ENCODE peak calls at places on chromosome 10, in four cellular contexts. F is IMR-90, I is H1, M is GM12878. G is an unnamed sample.

GRCh38 chr10:86366033-86366901 is at the start of gene GRID1:
- DNase-seq in F (no peak), I (peak; percentile 80), M (no peak), G (peak; percentile 57)

GRCh38 chr10:97584060-97584797 is at the start of gene HOGA1:
- DNase-seq in F (peak; percentile 55), I (peak; percentile 65), M (no peak), G (no peak)

GRCh38 chr10:3898821-3899220 is 113.8 kb upstream of the KLF6 start:
- DNase-seq in F (no peak), I (no peak), M (no peak), G (no peak)

GRCh38 chr10:130954326-130954905 is 357.1 kb downstream of the TCERG1L start:
- DNase-seq in F (no peak), I (no peak), M (no peak), G (no peak)

GRCh38 chr10:78970261-78970660 is 98.5 kb upstream of the ZMIZ1 start:
- DNase-seq in F (no peak), I (no peak), M (no peak), G (no peak)

GRCh38 chr10:33336606-33337334 is 2.3 kb upstream of the NRP1 start:
- DNase-seq in F (no peak), I (peak; percentile 81), M (no peak), G (no peak)

GRCh38 chr10:70849582-70850016 is 33.9 kb downstream of the SGPL1 start:
- DNase-seq in F (peak; percentile 95), I (no peak), M (no peak), G (no peak)

GRCh38 chr10:4129866-4130455 is 345.0 kb upstream of the KLF6 start:
- DNase-seq in F (no peak), I (no peak), M (no peak), G (no peak)

GRCh38 chr10:34473174-34474059 is 341.7 kb downstream of the PARD3 start:
- DNase-seq in F (no peak), I (no peak), M (no peak), G (no peak)

GRCh38 chr10:28681928-28682750 is 4.8 kb downstream of the BAMBI start:
- DNase-seq in F (no peak), I (no peak), M (no peak), G (peak; percentile 30)

GRCh38 chr10:43190775-43191174 is 52.5 kb downstream of the CSGALNACT2 start:
- DNase-seq in F (peak; percentile 72), I (no peak), M (no peak), G (no peak)
- TF ChIP-seq CEBPB in F (no peak), I (no peak), M (no peak), G (no peak)

DNA sequence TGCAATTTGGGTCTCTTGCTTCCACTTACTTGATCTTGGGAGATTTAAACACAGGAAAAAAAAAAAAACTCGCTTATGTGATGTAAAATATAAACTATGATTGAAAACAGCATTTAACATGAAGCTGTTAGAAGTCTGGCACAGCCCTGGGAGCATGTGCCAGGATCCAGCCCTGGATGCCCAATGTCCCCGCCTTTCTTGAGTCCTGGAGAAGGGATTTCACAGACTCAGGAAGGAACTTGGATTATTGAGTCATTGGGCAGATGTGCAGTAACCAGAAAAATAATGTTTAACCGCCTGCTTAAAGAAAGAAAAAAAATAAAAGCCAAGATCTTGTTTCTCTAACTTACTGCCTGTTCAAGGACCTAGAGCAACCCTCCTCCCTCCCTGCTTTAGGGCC is 3.7 kb upstream of the JCAD start:
- DNase-seq in F (peak; percentile 85), I (no peak), M (no peak), G (no peak)
- TF ChIP-seq CHD1 in F (no peak), I (no peak), M (no peak), G (no peak)

DNA sequence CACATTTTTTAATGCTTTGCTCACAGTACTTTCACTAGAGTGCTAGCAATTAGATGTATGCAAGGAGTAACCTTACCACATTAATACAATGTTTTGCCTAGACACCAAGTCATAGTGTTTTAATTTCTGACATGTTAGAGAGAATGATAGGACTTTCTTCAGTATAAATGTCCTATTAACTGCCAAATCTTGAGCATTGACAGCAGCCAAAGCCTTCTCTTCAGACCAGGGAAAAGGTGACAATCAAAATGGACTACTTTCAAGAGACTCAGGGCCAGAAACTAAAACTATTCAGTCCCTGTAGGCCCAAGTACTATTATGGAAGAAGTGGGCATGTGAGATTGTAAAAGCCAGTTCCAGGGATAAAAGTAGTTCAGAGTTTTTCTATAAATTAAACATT is 201.4 kb upstream of the PCDH15 start:
- DNase-seq in F (no peak), I (no peak), M (no peak), G (no peak)
- TF ChIP-seq CEBPB in F (no peak), I (no peak), M (no peak), G (no peak)

DNA sequence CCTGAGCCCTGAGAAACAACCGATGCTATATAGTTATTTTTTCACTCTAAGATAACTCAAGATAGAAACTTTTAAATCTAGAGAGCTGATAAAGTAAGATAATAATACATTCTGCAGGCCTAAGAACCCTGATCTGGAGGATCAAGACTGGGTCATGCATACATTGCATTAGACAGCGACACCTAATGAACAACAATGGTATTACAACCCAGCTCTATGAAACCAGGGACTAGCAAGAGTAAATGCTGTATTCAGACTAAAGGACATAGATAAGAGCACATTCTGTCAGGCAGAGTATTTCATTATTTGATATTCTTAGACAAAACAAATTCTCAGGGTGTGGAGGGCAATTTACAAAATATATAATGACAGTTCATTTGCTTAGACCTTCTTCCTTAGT is 148.6 kb downstream of the GRK5 start:
- DNase-seq in F (no peak), I (no peak), M (no peak), G (peak; percentile 60)
- TF ChIP-seq CHD1 in F (no peak), I (no peak), M (no peak), G (no peak)

GRCh38 chr10:94085766-94086437 is 92.2 kb downstream of the PLCE1 start:
- DNase-seq in F (no peak), I (no peak), M (no peak), G (no peak)
- TF ChIP-seq CEBPB in F (no peak), I (no peak), M (no peak), G (no peak)

GRCh38 chr10:71999360-72000072 is 35.3 kb downstream of the CHST3 start:
- DNase-seq in F (peak; percentile 73), I (no peak), M (no peak), G (no peak)
- TF ChIP-seq CHD1 in F (no peak), I (no peak), M (no peak), G (no peak)

DNA sequence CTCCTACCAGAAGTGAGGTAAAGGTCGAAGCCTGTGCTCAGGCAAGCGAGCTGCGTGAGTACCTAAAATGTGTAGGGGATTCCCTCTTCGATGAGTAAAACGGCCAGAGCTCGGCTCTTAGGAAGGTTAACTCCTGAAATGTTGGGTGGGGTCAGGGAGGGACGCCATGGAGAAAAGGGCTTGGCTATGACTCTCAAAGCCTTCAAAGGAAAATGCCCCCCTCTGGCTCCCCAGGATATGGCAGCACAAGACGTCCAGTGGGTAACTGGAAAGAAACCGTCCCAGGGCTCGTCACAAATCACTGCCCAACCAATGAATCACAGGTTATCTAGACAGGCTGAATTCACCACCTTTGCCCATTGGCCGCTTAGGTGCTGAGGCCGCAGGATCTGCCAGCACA is 58.0 kb downstream of the CALML3 start:
- DNase-seq in F (no peak), I (no peak), M (no peak), G (peak; percentile 76)
- TF ChIP-seq CEBPB in F (no peak), I (no peak), M (no peak), G (no peak)

GRCh38 chr10:118925404-118925803 is 104.1 kb upstream of the NANOS1 start:
- DNase-seq in F (no peak), I (no peak), M (no peak), G (no peak)

GRCh38 chr10:118926018-118926417 is 103.5 kb upstream of the NANOS1 start:
- DNase-seq in F (no peak), I (peak; percentile 11), M (no peak), G (no peak)

GRCh38 chr10:118927317-118927716 is 102.2 kb upstream of the NANOS1 start:
- DNase-seq in F (no peak), I (no peak), M (no peak), G (no peak)

GRCh38 chr10:118926441-118926840 is 103.1 kb upstream of the NANOS1 start:
- DNase-seq in F (no peak), I (no peak), M (no peak), G (no peak)

DNA sequence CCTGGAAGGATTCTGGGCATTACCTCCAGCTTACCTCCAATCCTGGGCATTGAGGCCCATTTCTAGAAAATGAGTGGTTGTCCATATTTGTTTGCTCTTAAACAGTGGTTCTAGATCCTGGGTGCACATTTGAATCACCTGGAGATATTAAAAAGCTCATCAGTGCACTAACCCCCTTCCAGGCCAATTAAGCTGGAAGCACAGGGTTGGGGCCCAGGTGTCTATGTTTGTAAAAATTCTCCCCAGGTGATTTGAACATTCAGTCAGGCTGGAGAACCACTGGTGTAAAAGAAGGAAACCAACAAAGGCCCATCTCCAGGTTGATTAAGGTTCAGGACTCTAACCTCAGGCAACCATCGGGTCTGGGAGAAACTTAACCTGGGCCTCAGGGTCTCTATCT is 102.6 kb upstream of the NANOS1 start:
- DNase-seq in F (no peak), I (peak; percentile 1), M (no peak), G (no peak)
- TF ChIP-seq CHD1 in F (no peak), I (no peak), M (no peak), G (no peak)

DNA sequence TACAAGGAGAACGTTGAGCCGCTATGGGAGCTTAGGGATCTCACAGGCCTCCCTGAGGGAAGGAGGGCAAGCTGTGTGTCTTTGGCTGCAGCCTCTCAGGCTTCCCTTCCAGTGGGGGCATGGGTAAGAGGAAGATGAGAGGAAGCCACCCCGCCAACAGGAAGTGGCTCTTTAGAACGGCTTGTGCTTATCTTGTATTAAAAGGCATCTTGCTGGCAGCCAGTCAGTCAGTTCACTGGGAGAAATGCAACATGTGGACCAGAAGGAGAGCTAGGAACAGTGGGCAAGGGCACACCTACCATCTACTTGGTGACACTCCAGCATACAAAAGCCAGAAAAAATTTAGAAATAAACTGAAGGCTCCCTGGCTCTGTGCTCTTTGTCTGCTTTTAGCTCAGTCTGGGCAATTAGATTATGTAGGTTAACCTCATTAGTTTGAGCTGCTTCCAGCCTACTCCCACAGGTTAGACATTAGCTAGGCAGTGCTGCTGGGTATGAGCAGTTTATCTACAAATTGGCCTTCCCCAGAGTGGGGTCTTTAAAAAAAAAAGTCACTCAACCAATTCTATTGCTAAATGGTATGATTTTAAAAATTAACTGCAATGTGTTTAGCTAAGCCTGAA is 595.9 kb downstream of the KCNMA1 start:
- DNase-seq in F (no peak), I (peak; percentile 35), M (no peak), G (no peak)
- TF ChIP-seq CEBPB in F (no peak), I (no peak), M (no peak), G (no peak)

GRCh38 chr10:84698989-84699388 is 370.6 kb downstream of the CCSER2 start:
- DNase-seq in F (no peak), I (no peak), M (no peak), G (no peak)

GRCh38 chr10:84693006-84693405 is 364.6 kb downstream of the CCSER2 start:
- DNase-seq in F (no peak), I (no peak), M (no peak), G (no peak)

GRCh38 chr10:84701321-84701720 is 372.9 kb downstream of the CCSER2 start:
- DNase-seq in F (no peak), I (no peak), M (no peak), G (no peak)

GRCh38 chr10:84695983-84696382 is 367.6 kb downstream of the CCSER2 start:
- DNase-seq in F (no peak), I (no peak), M (no peak), G (no peak)

GRCh38 chr10:84696610-84697009 is 368.2 kb downstream of the CCSER2 start:
- DNase-seq in F (no peak), I (no peak), M (no peak), G (no peak)
- TF ChIP-seq CHD1 in F (no peak), I (no peak), M (no peak), G (no peak)

G was measured in K562.